ENCODE peak calls at places on chromosome 13, in six cellular contexts. J, V, Z, E, T and S are unnamed samples. For H3K4me1, the result is how much of the 10 kb centered on the place peaks cover.

GRCh38 chr13:74250738-74251190 is 116.6 kb upstream of the KLF12 start:
- DNase-seq in E (peak), V (peak), T (no peak), Z (no peak), J (no peak), S (no peak)

GRCh38 chr13:23928985-23929384 is 31.7 kb upstream of the C1QTNF9B start:
- DNase-seq in V (peak), Z (no peak), T (no peak), J (peak), E (peak), S (no peak)

GRCh38 chr13:114046447-114046846 is 72.6 kb upstream of the C13orf46 start:
- DNase-seq in T (no peak), E (no peak), V (no peak), Z (no peak), J (no peak), S (no peak)

GRCh38 chr13:79212064-79212619 is 193.9 kb downstream of the RBM26 start:
- DNase-seq in T (no peak), E (no peak), V (no peak), Z (no peak), J (no peak), S (no peak)

GRCh38 chr13:113404723-113405471 is 41.0 kb upstream of the GRTP1 start:
- DNase-seq in J (no peak), V (no peak), T (no peak), E (no peak), Z (no peak), S (no peak)

GRCh38 chr13:100330662-100331061 is 241.8 kb downstream of the PCCA start:
- DNase-seq in V (peak), Z (no peak), E (peak), T (no peak), J (no peak), S (no peak)

GRCh38 chr13:53004605-53005004 is 24.0 kb upstream of the OLFM4 start:
- DNase-seq in Z (no peak), J (no peak), E (no peak), V (no peak), T (no peak), S (no peak)

GRCh38 chr13:39836038-39836437 is 180.6 kb downstream of the COG6 start:
- DNase-seq in E (no peak), T (no peak), V (no peak), Z (no peak), J (peak), S (no peak)

GRCh38 chr13:99496322-99497142 is 4.7 kb upstream of the TM9SF2 start:
- DNase-seq in Z (peak), V (peak), T (peak), J (peak), E (peak), S (peak)

GRCh38 chr13:95509521-95510315 is 42.8 kb upstream of the CLDN10 start:
- DNase-seq in Z (no peak), V (peak), T (no peak), E (peak), J (peak), S (no peak)

GRCh38 chr13:43229506-43229905 is 206.1 kb downstream of the DNAJC15 start:
- DNase-seq in V (peak), E (peak), T (no peak), Z (no peak), J (no peak), S (no peak)

GRCh38 chr13:52949044-52949443 is 79.6 kb upstream of the OLFM4 start:
- DNase-seq in T (no peak), Z (no peak), J (no peak), E (no peak), V (no peak), S (no peak)

GRCh38 chr13:94494021-94494420 is 14.5 kb upstream of the DCT start:
- DNase-seq in Z (no peak), J (no peak), E (no peak), V (no peak), T (no peak), S (no peak)

GRCh38 chr13:49711218-49711863 is 20.1 kb upstream of the EBPL start:
- DNase-seq in J (no peak), V (peak), E (peak), T (no peak), Z (no peak), S (no peak)

GRCh38 chr13:40975441-40975840 is 43.7 kb downstream of the ELF1 start:
- DNase-seq in J (no peak), E (no peak), V (no peak), T (no peak), Z (no peak), S (no peak)

GRCh38 chr13:57627663-57628062 is 3.9 kb upstream of the PCDH17 start:
- DNase-seq in J (no peak), Z (no peak), V (peak), T (no peak), E (peak), S (no peak)

GRCh38 chr13:33205804-33206221 is 79.7 kb downstream of the STARD13 start:
- DNase-seq in E (peak), T (peak), J (no peak), V (peak), Z (no peak), S (no peak)

GRCh38 chr13:33206425-33206824 is 79.1 kb downstream of the STARD13 start:
- DNase-seq in E (no peak), V (peak), Z (no peak), T (no peak), J (no peak), S (no peak)

GRCh38 chr13:33206945-33207615 is 78.5 kb downstream of the STARD13 start:
- DNase-seq in V (no peak), J (no peak), Z (no peak), E (no peak), T (no peak), S (no peak)

GRCh38 chr13:33208290-33208990 is 77.1 kb downstream of the STARD13 start:
- DNase-seq in J (no peak), E (no peak), V (no peak), Z (no peak), T (no peak), S (no peak)

GRCh38 chr13:33207616-33207964 is 78.0 kb downstream of the STARD13 start:
- DNase-seq in E (peak), T (peak), J (no peak), Z (no peak), V (peak), S (no peak)
- H3K4me1 ChIP-seq in E (under half), T (half or more), J (under half), Z (under half), V (under half), S (under half)

GRCh38 chr13:80374453-80374852 is 33.5 kb upstream of the SPRY2 start:
- DNase-seq in E (peak), T (peak), Z (peak), V (no peak), J (no peak), S (no peak)
- H3K4me3 ChIP-seq in E (no peak), T (no peak), Z (no peak), V (no peak), J (no peak), S (no peak)

GRCh38 chr13:26425439-26426358 is 131.8 kb upstream of the WASF3 start:
- DNase-seq in E (no peak), T (peak), Z (no peak), V (peak), J (no peak), S (no peak)

GRCh38 chr13:26424181-26424580 is 133.3 kb upstream of the WASF3 start:
- DNase-seq in J (no peak), V (no peak), E (no peak), T (peak), Z (no peak), S (no peak)

GRCh38 chr13:26420282-26420960 is 137.1 kb upstream of the WASF3 start:
- DNase-seq in V (peak), J (no peak), E (no peak), T (no peak), Z (no peak), S (no peak)

GRCh38 chr13:26422036-26422435 is 135.4 kb upstream of the WASF3 start:
- DNase-seq in J (no peak), V (no peak), E (no peak), T (no peak), Z (no peak), S (no peak)

GRCh38 chr13:26423634-26424033 is 133.8 kb upstream of the WASF3 start:
- DNase-seq in J (peak), T (peak), E (peak), Z (no peak), V (peak), S (peak)
- H3K27ac ChIP-seq in J (no peak), T (peak), E (no peak), Z (no peak), V (no peak), S (peak)

GRCh38 chr13:30151398-30151797 is 156.0 kb downstream of the KATNAL1 start:
- DNase-seq in Z (no peak), E (no peak), J (no peak), V (no peak), T (no peak), S (no peak)
- H3K4me1 ChIP-seq in Z (under half), E (under half), J (under half), V (under half), T (under half), S (under half)

DNA sequence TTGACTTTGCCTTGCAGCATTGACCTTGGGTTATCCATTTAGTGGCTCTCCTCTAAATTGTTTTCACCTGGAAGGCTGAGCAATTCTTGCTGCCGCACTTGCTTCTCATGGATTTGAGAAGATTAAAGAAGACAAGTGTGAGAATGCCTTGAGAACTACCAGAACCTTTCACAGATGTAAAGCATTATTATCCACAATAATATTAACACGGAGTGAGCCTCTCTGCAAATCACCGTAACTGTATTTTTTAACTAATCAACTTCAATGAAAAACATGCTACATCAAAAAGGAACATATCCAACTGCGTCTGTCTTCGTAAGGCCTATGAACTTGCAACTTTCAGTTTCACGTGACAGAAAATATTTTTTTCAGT is 94.0 kb upstream of the RAP2A start:
- DNase-seq in E (no peak), J (no peak), V (no peak), Z (no peak), T (no peak), S (no peak)
- H3K4me3 ChIP-seq in E (no peak), J (no peak), V (no peak), Z (no peak), T (no peak), S (no peak)